ENCODE peak calls at places on chromosomes 7 and 10, in four cellular contexts. One of them, this sample, is unnamed.

GRCh38 chr7:90994601-90995000 is 269.6 kb upstream of the FZD1 start:
- DNase-seq in kidney glomerular epithelial cell: no peak
- DNase-seq in activated CD8-positive, alpha-beta memory T cell treated with anti-CD3 and anti-CD28 coated beads, Interleukin-2, amount 50 U/mL, for 48 hours: no peak
- DNase-seq in heart right ventricle: no peak
- DNase-seq in this sample: no peak

GRCh38 chr10:34444223-34445183 is 370.6 kb downstream of the PARD3 start:
- DNase-seq in activated CD8-positive, alpha-beta memory T cell treated with anti-CD3 and anti-CD28 coated beads, Interleukin-2, amount 50 U/mL, for 48 hours: no peak
- DNase-seq in kidney glomerular epithelial cell: no peak
- DNase-seq in heart right ventricle: no peak
- DNase-seq in this sample: no peak

GRCh38 chr7:2810682-2811471 is 33.2 kb downstream of the GNA12 start:
- DNase-seq in activated CD8-positive, alpha-beta memory T cell treated with anti-CD3 and anti-CD28 coated beads, Interleukin-2, amount 50 U/mL, for 48 hours: no peak
- DNase-seq in heart right ventricle: no peak
- DNase-seq in kidney glomerular epithelial cell: no peak
- DNase-seq in this sample: peak; percentile 44

GRCh38 chr7:79528421-79528820 is 75.0 kb upstream of the MAGI2 start:
- DNase-seq in activated CD8-positive, alpha-beta memory T cell treated with anti-CD3 and anti-CD28 coated beads, Interleukin-2, amount 50 U/mL, for 48 hours: no peak
- DNase-seq in kidney glomerular epithelial cell: peak; percentile 86
- DNase-seq in heart right ventricle: no peak
- DNase-seq in this sample: no peak

GRCh38 chr7:43586251-43586900 is 3.5 kb downstream of the STK17A start:
- DNase-seq in kidney glomerular epithelial cell: peak; percentile 43
- DNase-seq in heart right ventricle: no peak
- DNase-seq in activated CD8-positive, alpha-beta memory T cell treated with anti-CD3 and anti-CD28 coated beads, Interleukin-2, amount 50 U/mL, for 48 hours: no peak
- DNase-seq in this sample: no peak

GRCh38 chr10:6269953-6270867 is 67.5 kb downstream of the PFKFB3 start:
- DNase-seq in heart right ventricle: no peak
- DNase-seq in kidney glomerular epithelial cell: no peak
- DNase-seq in activated CD8-positive, alpha-beta memory T cell treated with anti-CD3 and anti-CD28 coated beads, Interleukin-2, amount 50 U/mL, for 48 hours: peak; percentile 81
- DNase-seq in this sample: peak; percentile 88

GRCh38 chr7:105656922-105657521 is 75.7 kb upstream of the EFCAB10 start:
- DNase-seq in heart right ventricle: no peak
- DNase-seq in activated CD8-positive, alpha-beta memory T cell treated with anti-CD3 and anti-CD28 coated beads, Interleukin-2, amount 50 U/mL, for 48 hours: peak; percentile 86
- DNase-seq in kidney glomerular epithelial cell: peak; percentile 2
- DNase-seq in this sample: peak; percentile 87

GRCh38 chr7:44767912-44768662 is 19.4 kb downstream of the ZMIZ2 start:
- DNase-seq in heart right ventricle: peak; percentile 74
- DNase-seq in activated CD8-positive, alpha-beta memory T cell treated with anti-CD3 and anti-CD28 coated beads, Interleukin-2, amount 50 U/mL, for 48 hours: no peak
- DNase-seq in kidney glomerular epithelial cell: no peak
- DNase-seq in this sample: peak; percentile 71

GRCh38 chr7:87506243-87507180 is 31.0 kb upstream of the ABCB4 start:
- DNase-seq in heart right ventricle: no peak
- DNase-seq in kidney glomerular epithelial cell: peak; percentile 14
- DNase-seq in activated CD8-positive, alpha-beta memory T cell treated with anti-CD3 and anti-CD28 coated beads, Interleukin-2, amount 50 U/mL, for 48 hours: no peak
- DNase-seq in this sample: no peak

GRCh38 chr10:45553155-45553554 is 119.4 kb downstream of the ZFAND4 start:
- DNase-seq in heart right ventricle: no peak
- DNase-seq in kidney glomerular epithelial cell: no peak
- DNase-seq in activated CD8-positive, alpha-beta memory T cell treated with anti-CD3 and anti-CD28 coated beads, Interleukin-2, amount 50 U/mL, for 48 hours: no peak
- DNase-seq in this sample: no peak

GRCh38 chr7:23530355-23530754 is 1.4 kb downstream of the TRA2A start:
- DNase-seq in activated CD8-positive, alpha-beta memory T cell treated with anti-CD3 and anti-CD28 coated beads, Interleukin-2, amount 50 U/mL, for 48 hours: no peak
- DNase-seq in heart right ventricle: no peak
- DNase-seq in kidney glomerular epithelial cell: no peak
- DNase-seq in this sample: peak; percentile 67

GRCh38 chr7:90173127-90173844 is 19.0 kb downstream of the STEAP1 start:
- DNase-seq in heart right ventricle: no peak
- DNase-seq in kidney glomerular epithelial cell: peak; percentile 73
- DNase-seq in activated CD8-positive, alpha-beta memory T cell treated with anti-CD3 and anti-CD28 coated beads, Interleukin-2, amount 50 U/mL, for 48 hours: no peak
- DNase-seq in this sample: no peak

GRCh38 chr7:99953649-99954048 is 22.2 kb downstream of the AZGP1 start:
- DNase-seq in heart right ventricle: no peak
- DNase-seq in activated CD8-positive, alpha-beta memory T cell treated with anti-CD3 and anti-CD28 coated beads, Interleukin-2, amount 50 U/mL, for 48 hours: no peak
- DNase-seq in kidney glomerular epithelial cell: no peak
- DNase-seq in this sample: no peak

GRCh38 chr10:25616903-25617592 is 317.0 kb upstream of the MYO3A start:
- DNase-seq in heart right ventricle: no peak
- DNase-seq in activated CD8-positive, alpha-beta memory T cell treated with anti-CD3 and anti-CD28 coated beads, Interleukin-2, amount 50 U/mL, for 48 hours: no peak
- DNase-seq in kidney glomerular epithelial cell: no peak
- DNase-seq in this sample: no peak

GRCh38 chr7:28083159-28083997 is 97.2 kb downstream of the JAZF1 start:
- DNase-seq in heart right ventricle: no peak
- DNase-seq in activated CD8-positive, alpha-beta memory T cell treated with anti-CD3 and anti-CD28 coated beads, Interleukin-2, amount 50 U/mL, for 48 hours: no peak
- DNase-seq in kidney glomerular epithelial cell: no peak
- DNase-seq in this sample: no peak

GRCh38 chr7:15113752-15114151 is 211.2 kb upstream of the DGKB start:
- DNase-seq in kidney glomerular epithelial cell: no peak
- DNase-seq in activated CD8-positive, alpha-beta memory T cell treated with anti-CD3 and anti-CD28 coated beads, Interleukin-2, amount 50 U/mL, for 48 hours: no peak
- DNase-seq in heart right ventricle: no peak
- DNase-seq in this sample: no peak